ENCODE peak calls at places on chromosomes 3 and 15, in four cellular contexts. M, O, T and S are unnamed samples.

GRCh38 chr15:33019354-33019981 is 175.0 kb downstream of the FMN1 start:
- DNase-seq in M (no peak), O (no peak), T (no peak), S (no peak)

GRCh38 chr3:184016820-184017671 is 638 bp downstream of the ABCC5 start:
- DNase-seq in M (peak), O (peak), T (peak), S (peak)

GRCh38 chr15:29032229-29032625 is 146.5 kb downstream of the APBA2 start:
- DNase-seq in M (no peak), O (no peak), T (no peak), S (no peak)

GRCh38 chr3:1072040-1072439 is 20.8 kb upstream of the CNTN6 start:
- DNase-seq in M (no peak), O (no peak), T (no peak), S (no peak)

GRCh38 chr3:111765136-111765535 is 93.9 kb upstream of the PHLDB2 start:
- DNase-seq in M (no peak), O (no peak), T (no peak), S (no peak)

GRCh38 chr3:197426161-197426566 is 127.8 kb upstream of the DLG1 start:
- DNase-seq in M (peak), O (no peak), T (no peak), S (no peak)

GRCh38 chr15:78620839-78621421 is at the start of gene CHRNA3:
- DNase-seq in M (peak), O (no peak), T (no peak), S (no peak)

GRCh38 chr15:29018406-29018805 is 132.6 kb downstream of the APBA2 start:
- DNase-seq in M (no peak), O (no peak), T (no peak), S (no peak)

GRCh38 chr3:5347486-5347885 is 160.0 kb downstream of the EDEM1 start:
- DNase-seq in M (no peak), O (no peak), T (no peak), S (no peak)

GRCh38 chr3:15616053-15616452 is 14.5 kb downstream of the BTD start:
- DNase-seq in M (no peak), O (no peak), T (no peak), S (no peak)

GRCh38 chr3:14537590-14538450 is 2.3 kb downstream of the GRIP2 start:
- DNase-seq in M (peak), O (no peak), T (peak), S (no peak)

GRCh38 chr15:50248994-50249586 is 16.4 kb downstream of the HDC start:
- DNase-seq in M (no peak), O (no peak), T (no peak), S (no peak)

GRCh38 chr3:174270841-174271240 is 588.3 kb upstream of the NAALADL2 start:
- DNase-seq in M (no peak), O (no peak), T (no peak), S (no peak)

GRCh38 chr3:129413687-129414506 is 14.5 kb downstream of the EFCAB12 start:
- DNase-seq in M (no peak), O (peak), T (peak), S (no peak)

GRCh38 chr3:192409203-192409837 is 318.0 kb downstream of the FGF12 start:
- DNase-seq in M (peak), O (no peak), T (peak), S (peak)

GRCh38 chr3:30729512-30729911 is 123.1 kb downstream of the TGFBR2 start:
- DNase-seq in M (no peak), O (no peak), T (no peak), S (no peak)

GRCh38 chr3:152738656-152739055 is 96.3 kb upstream of the P2RY1 start:
- DNase-seq in M (no peak), O (no peak), T (no peak), S (no peak)

GRCh38 chr3:102790742-102791141 is 355.9 kb downstream of the ZPLD1 start:
- DNase-seq in M (no peak), O (no peak), T (no peak), S (no peak)

GRCh38 chr3:59540241-59540640 is 490.4 kb upstream of the CFAP20DC start:
- DNase-seq in M (no peak), O (no peak), T (no peak), S (no peak)

GRCh38 chr3:33775363-33775762 is 23.1 kb upstream of the PDCD6IP start:
- DNase-seq in M (no peak), O (no peak), T (no peak), S (no peak)

GRCh38 chr3:190718691-190719090 is 143.8 kb downstream of the GMNC start:
- DNase-seq in M (no peak), O (no peak), T (no peak), S (no peak)

GRCh38 chr15:38176155-38176554 is 76.5 kb upstream of the SPRED1 start:
- DNase-seq in M (no peak), O (no peak), T (no peak), S (no peak)

GRCh38 chr3:38354588-38355344 is 8.2 kb downstream of the XYLB start:
- DNase-seq in M (no peak), O (no peak), T (no peak), S (no peak)

GRCh38 chr15:67915374-67916050 is 75.7 kb upstream of the RNU6-1 start:
- DNase-seq in M (no peak), O (peak), T (no peak), S (no peak)

GRCh38 chr3:12351145-12351544 is 62.3 kb downstream of the PPARG start:
- DNase-seq in M (no peak), O (no peak), T (no peak), S (no peak)

GRCh38 chr3:159082514-159082913 is 280.7 kb downstream of the MFSD1 start:
- DNase-seq in M (no peak), O (no peak), T (no peak), S (no peak)

GRCh38 chr15:101813803-101814534 is 2.0 kb downstream of the OR4F15 start:
- DNase-seq in M (no peak), O (no peak), T (no peak), S (no peak)

GRCh38 chr3:22399566-22399965 is 648.6 kb upstream of the ZNF385D start:
- DNase-seq in M (no peak), O (no peak), T (no peak), S (no peak)

GRCh38 chr3:157606392-157607197 is 103.4 kb upstream of the VEPH1 start:
- DNase-seq in M (peak), O (peak), T (peak), S (peak)

GRCh38 chr3:195086341-195086740 is 184.6 kb downstream of the XXYLT1 start:
- DNase-seq in M (no peak), O (no peak), T (no peak), S (no peak)

GRCh38 chr3:72816843-72817485 is 31.3 kb downstream of the SHQ1 start:
- DNase-seq in M (no peak), O (no peak), T (no peak), S (no peak)

GRCh38 chr3:97510795-97511194 is 253.8 kb upstream of the ARL6 start:
- DNase-seq in M (no peak), O (no peak), T (no peak), S (no peak)

GRCh38 chr3:190064112-190064511 is 56.6 kb downstream of the P3H2 start:
- DNase-seq in M (no peak), O (no peak), T (no peak), S (no peak)

GRCh38 chr3:46396129-46396528 is 10.7 kb downstream of the CCR5AS start:
- DNase-seq in M (no peak), O (no peak), T (no peak), S (no peak)

GRCh38 chr15:90939756-90940155 is 4.7 kb downstream of the UNC45A start:
- DNase-seq in M (no peak), O (no peak), T (no peak), S (no peak)

GRCh38 chr3:48564667-48565066 is 1.1 kb upstream of the UCN2 start:
- DNase-seq in M (no peak), O (no peak), T (no peak), S (no peak)

GRCh38 chr3:152331018-152331541 is 62.4 kb downstream of the MBNL1 start:
- DNase-seq in M (no peak), O (peak), T (no peak), S (no peak)

GRCh38 chr3:150194513-150194912 is 213.6 kb upstream of the TSC22D2 start:
- DNase-seq in M (no peak), O (no peak), T (no peak), S (no peak)

GRCh38 chr3:9111349-9112265 is 137.8 kb downstream of the SRGAP3 start:
- DNase-seq in M (no peak), O (no peak), T (no peak), S (no peak)

GRCh38 chr15:98282656-98283332 is 322.3 kb downstream of the ARRDC4 start:
- DNase-seq in M (no peak), O (no peak), T (no peak), S (no peak)
- TF ChIP-seq TAF1 in M (no peak), O (no peak), T (no peak), S (no peak)

DNA sequence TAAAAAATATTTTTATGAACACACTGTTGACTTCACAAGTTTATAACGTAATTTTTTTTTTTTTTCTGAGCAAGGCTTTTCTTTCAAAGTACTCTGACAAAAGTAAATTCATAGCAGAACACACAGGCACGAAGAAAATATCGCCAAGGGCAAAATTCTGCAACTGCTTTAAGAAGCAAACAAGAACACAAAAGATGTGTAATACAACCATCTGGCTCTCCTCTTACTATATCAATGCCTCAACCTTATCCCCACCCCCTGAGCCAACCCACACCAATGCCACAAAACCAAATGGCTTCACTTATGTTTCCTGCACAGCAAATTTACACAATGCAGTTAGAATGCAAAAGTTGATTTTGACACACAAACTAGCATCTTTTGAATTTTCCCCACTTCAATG is 274.2 kb downstream of the FOXP1 start:
- DNase-seq in M (no peak), O (no peak), T (no peak), S (no peak)
- TF ChIP-seq TAF1 in M (no peak), O (no peak), T (no peak), S (no peak)

GRCh38 chr15:62559049-62559733 is 394.1 kb upstream of the C2CD4B start:
- DNase-seq in M (no peak), O (no peak), T (no peak), S (no peak)
- TF ChIP-seq TAF1 in M (no peak), O (no peak), T (no peak), S (no peak)

DNA sequence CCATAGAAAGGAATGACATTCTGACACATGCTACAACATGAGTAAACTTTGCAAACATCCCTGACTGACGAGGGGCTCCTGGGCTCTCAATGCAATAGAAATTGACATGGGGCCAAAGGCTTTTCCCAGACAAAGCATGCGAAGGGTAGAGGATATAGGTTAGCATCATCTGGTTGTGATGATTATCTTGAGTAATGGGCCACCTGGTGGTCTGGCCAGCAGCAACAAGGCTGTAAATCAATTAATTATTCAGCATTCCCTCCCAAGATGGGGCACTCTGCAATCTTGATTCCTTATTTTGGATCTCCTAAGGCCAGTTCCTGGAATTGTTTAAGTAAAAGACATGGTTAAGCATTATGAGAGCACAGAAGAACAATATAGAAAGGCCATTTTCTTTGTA is 99.2 kb downstream of the AGBL1 start:
- DNase-seq in M (peak), O (no peak), T (no peak), S (no peak)
- TF ChIP-seq TAF1 in M (no peak), O (no peak), T (no peak), S (no peak)

GRCh38 chr15:58227706-58228543 is 89.7 kb downstream of the AQP9 start:
- DNase-seq in M (peak), O (peak), T (peak), S (peak)
- TF ChIP-seq TAF1 in M (no peak), O (no peak), T (no peak), S (no peak)

GRCh38 chr3:170608475-170608874 is 22.6 kb upstream of the SLC7A14 start:
- DNase-seq in M (no peak), O (no peak), T (no peak), S (no peak)

GRCh38 chr3:170606675-170607074 is 20.8 kb upstream of the SLC7A14 start:
- DNase-seq in M (no peak), O (no peak), T (no peak), S (no peak)

GRCh38 chr3:170614214-170614966 is 28.5 kb upstream of the SLC7A14 start:
- DNase-seq in M (no peak), O (no peak), T (no peak), S (no peak)

GRCh38 chr3:170611746-170612145 is 25.9 kb upstream of the SLC7A14 start:
- DNase-seq in M (no peak), O (no peak), T (no peak), S (no peak)

DNA sequence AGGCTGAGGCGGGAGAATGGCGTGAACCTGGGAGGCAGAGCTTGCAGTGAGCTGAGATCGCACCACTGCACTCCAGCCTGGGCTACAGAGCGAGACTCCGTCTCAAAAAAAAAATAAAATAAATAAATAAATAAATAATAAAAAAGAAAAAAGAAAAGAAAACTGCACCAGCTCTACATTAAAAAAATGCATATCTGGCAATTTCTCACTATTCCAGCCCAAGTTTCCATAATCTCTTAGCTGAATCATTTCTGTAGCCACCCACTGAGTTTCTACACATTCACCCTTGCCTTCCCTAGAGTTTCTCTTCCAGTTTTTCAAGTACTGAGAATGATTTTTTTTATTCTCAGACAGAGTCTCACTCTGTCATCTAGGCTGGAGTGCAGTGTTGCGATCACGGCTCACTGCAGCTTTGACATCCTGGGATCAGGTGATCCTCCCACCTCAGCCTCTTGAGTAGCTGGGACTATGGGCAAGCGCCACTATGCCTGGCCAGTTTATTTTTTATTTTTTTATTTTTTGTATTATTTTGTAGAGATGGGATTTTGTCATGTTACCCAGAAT is 24.5 kb upstream of the SLC7A14 start:
- DNase-seq in M (no peak), O (no peak), T (no peak), S (no peak)
- TF ChIP-seq TAF1 in M (no peak), O (no peak), T (no peak), S (no peak)

GRCh38 chr15:57135800-57136199 is 217.4 kb downstream of the TCF12 start:
- DNase-seq in M (no peak), O (no peak), T (no peak), S (no peak)

GRCh38 chr15:57138260-57138895 is 219.9 kb downstream of the TCF12 start:
- DNase-seq in M (peak), O (peak), T (no peak), S (no peak)

GRCh38 chr15:57130956-57131355 is 212.5 kb downstream of the TCF12 start:
- DNase-seq in M (no peak), O (no peak), T (no peak), S (no peak)

GRCh38 chr15:57133127-57133968 is 214.9 kb downstream of the TCF12 start:
- DNase-seq in M (no peak), O (no peak), T (no peak), S (no peak)

GRCh38 chr15:57134877-57135276 is 216.4 kb downstream of the TCF12 start:
- DNase-seq in M (peak), O (no peak), T (no peak), S (no peak)
- TF ChIP-seq TAF1 in M (no peak), O (no peak), T (no peak), S (no peak)

GRCh38 chr3:125684199-125684598 is 88.9 kb upstream of the OSBPL11 start:
- DNase-seq in M (peak), O (peak), T (no peak), S (no peak)
- TF ChIP-seq TAF1 in M (no peak), O (no peak), T (no peak), S (no peak)